ENCODE peak calls at places on chromosomes 1 and 21, in eight cellular contexts. L, K, A, Y, D, X, H and R are unnamed samples.

GRCh38 chr1:34617717-34618116 is 137.1 kb upstream of the GJB5 start:
- DNase-seq in L (no peak), K (no peak), A (no peak), Y (no peak), D (no peak), X (no peak), H (no peak), R (no peak)

GRCh38 chr21:45940621-45941337 is 40.8 kb upstream of the COL6A1 start:
- DNase-seq in L (no peak), K (no peak), A (no peak), Y (no peak), D (no peak), X (no peak), H (no peak), R (no peak)

GRCh38 chr1:198246331-198246730 is 89.5 kb downstream of the NEK7 start:
- DNase-seq in L (no peak), K (no peak), A (no peak), Y (no peak), D (no peak), X (peak; percentile 82), H (no peak), R (no peak)

GRCh38 chr1:3911981-3912808 is 12.1 kb upstream of the C1orf174 start:
- DNase-seq in L (no peak), K (no peak), A (no peak), Y (no peak), D (no peak), X (no peak), H (no peak), R (no peak)

GRCh38 chr1:211613108-211613947 is 34.4 kb upstream of the SLC30A1 start:
- DNase-seq in L (peak; percentile 84), K (peak; percentile 77), A (peak; percentile 99), Y (peak; percentile 97), D (no peak), X (peak; percentile 40), H (no peak), R (peak; percentile 39)

GRCh38 chr1:60386259-60386658 is 312.7 kb upstream of the C1orf87 start:
- DNase-seq in L (no peak), K (no peak), A (no peak), Y (no peak), D (no peak), X (no peak), H (no peak), R (no peak)

GRCh38 chr1:230849451-230850194 is 18.7 kb downstream of the C1orf198 start:
- DNase-seq in L (peak; percentile 67), K (peak; percentile 43), A (peak; percentile 99), Y (no peak), D (no peak), X (peak; percentile 33), H (no peak), R (no peak)

GRCh38 chr1:218679391-218679790 is 334.3 kb downstream of the TGFB2 start:
- DNase-seq in L (no peak), K (no peak), A (peak; percentile 59), Y (no peak), D (no peak), X (no peak), H (no peak), R (no peak)

GRCh38 chr1:109275706-109276345 is 7.1 kb downstream of the PSRC1 start:
- DNase-seq in L (peak; percentile 83), K (no peak), A (peak; percentile 76), Y (no peak), D (no peak), X (no peak), H (no peak), R (no peak)

GRCh38 chr1:155195201-155196102 is 12.2 kb downstream of the THBS3 start:
- DNase-seq in L (peak; percentile 40), K (no peak), A (peak; percentile 26), Y (no peak), D (no peak), X (no peak), H (no peak), R (no peak)

GRCh38 chr1:173445164-173445563 is 32.0 kb upstream of the PRDX6 start:
- DNase-seq in L (no peak), K (no peak), A (no peak), Y (no peak), D (no peak), X (no peak), H (no peak), R (no peak)

GRCh38 chr1:110356379-110356778 is 17.2 kb downstream of the RBM15 start:
- DNase-seq in L (no peak), K (no peak), A (no peak), Y (no peak), D (no peak), X (no peak), H (no peak), R (no peak)

GRCh38 chr1:16067127-16067768 is 6.2 kb downstream of the FAM131C start:
- DNase-seq in L (no peak), K (no peak), A (no peak), Y (no peak), D (no peak), X (peak; percentile 76), H (no peak), R (no peak)

GRCh38 chr21:36854391-36854790 is 112.1 kb downstream of the HLCS start:
- DNase-seq in L (peak; percentile 63), K (peak; percentile 79), A (peak; percentile 50), Y (peak; percentile 86), D (no peak), X (peak; percentile 34), H (peak; percentile 61), R (peak; percentile 2)